ENCODE peak calls at places on chromosomes 5 and 9, in nine cellular contexts. A, X, D, L, Y, Q, N, S and Z are unnamed samples.

GRCh38 chr5:4419276-4419675 is 720.9 kb upstream of the ADAMTS16 start:
- DNase-seq in A (no peak), X (no peak), D (peak), L (no peak), Y (no peak), Q (no peak), N (no peak), S (no peak), Z (no peak)

GRCh38 chr9:2116073-2116472 is 100.9 kb downstream of the SMARCA2 start:
- DNase-seq in A (no peak), X (no peak), D (no peak), L (no peak), Y (no peak), Q (no peak), N (no peak), S (peak), Z (no peak)

GRCh38 chr9:130869250-130869649 is 27.4 kb downstream of the QRFP start:
- DNase-seq in A (peak), X (no peak), D (no peak), L (no peak), Y (no peak), Q (no peak), N (no peak), S (peak), Z (no peak)

GRCh38 chr5:170275376-170275994 is 22.1 kb downstream of the LCP2 start:
- DNase-seq in A (no peak), X (no peak), D (no peak), L (no peak), Y (no peak), Q (no peak), N (no peak), S (no peak), Z (peak)

GRCh38 chr5:136192015-136192525 is 892 bp downstream of the SMIM32 start:
- DNase-seq in A (no peak), X (no peak), D (peak), L (no peak), Y (no peak), Q (no peak), N (peak), S (peak), Z (no peak)

GRCh38 chr9:124079176-124079925 is 67.8 kb downstream of the LHX2 start:
- DNase-seq in A (peak), X (no peak), D (peak), L (no peak), Y (no peak), Q (no peak), N (peak), S (peak), Z (no peak)

GRCh38 chr9:89440548-89440947 is 57.4 kb downstream of the SEMA4D start:
- DNase-seq in A (no peak), X (no peak), D (no peak), L (no peak), Y (no peak), Q (no peak), N (no peak), S (no peak), Z (no peak)

GRCh38 chr9:2216591-2216990 is 201.4 kb downstream of the SMARCA2 start:
- DNase-seq in A (no peak), X (no peak), D (no peak), L (peak), Y (no peak), Q (no peak), N (no peak), S (no peak), Z (no peak)

GRCh38 chr9:7656648-7657047 is 142.9 kb downstream of the DMAC1 start:
- DNase-seq in A (no peak), X (no peak), D (no peak), L (no peak), Y (no peak), Q (no peak), N (no peak), S (peak), Z (no peak)

GRCh38 chr5:14928661-14929060 is 57.1 kb upstream of the ANKH start:
- DNase-seq in A (no peak), X (no peak), D (no peak), L (no peak), Y (no peak), Q (no peak), N (no peak), S (no peak), Z (no peak)

GRCh38 chr5:12109075-12109688 is 204.9 kb upstream of the CTNND2 start:
- DNase-seq in A (no peak), X (no peak), D (no peak), L (no peak), Y (no peak), Q (no peak), N (no peak), S (no peak), Z (no peak)

GRCh38 chr9:36739538-36740116 is 166.9 kb downstream of the MELK start:
- DNase-seq in A (no peak), X (no peak), D (no peak), L (no peak), Y (no peak), Q (no peak), N (no peak), S (no peak), Z (no peak)

GRCh38 chr9:92324889-92325268 is 271 bp downstream of the NOL8 start:
- DNase-seq in A (no peak), X (no peak), D (no peak), L (no peak), Y (no peak), Q (no peak), N (no peak), S (no peak), Z (no peak)

GRCh38 chr5:149445739-149446369 is 66.8 kb upstream of the IL17B start:
- DNase-seq in A (no peak), X (no peak), D (peak), L (no peak), Y (no peak), Q (no peak), N (peak), S (peak), Z (no peak)

GRCh38 chr5:107542428-107542827 is 128.3 kb downstream of the EFNA5 start:
- DNase-seq in A (no peak), X (no peak), D (peak), L (peak), Y (no peak), Q (no peak), N (peak), S (peak), Z (no peak)

GRCh38 chr5:53069626-53070025 is 39.9 kb downstream of the MOCS2 start:
- DNase-seq in A (no peak), X (no peak), D (peak), L (no peak), Y (no peak), Q (no peak), N (peak), S (peak), Z (no peak)

GRCh38 chr9:129498451-129499376 is 122.2 kb downstream of the C9orf50 start:
- DNase-seq in A (no peak), X (no peak), D (no peak), L (no peak), Y (no peak), Q (no peak), N (no peak), S (no peak), Z (no peak)

GRCh38 chr5:127112347-127112864 is 39.1 kb upstream of the C5orf63 start:
- DNase-seq in A (no peak), X (no peak), D (no peak), L (peak), Y (no peak), Q (no peak), N (no peak), S (peak), Z (no peak)

GRCh38 chr5:52577546-52577945 is 210.2 kb upstream of the ITGA1 start:
- DNase-seq in A (no peak), X (no peak), D (no peak), L (no peak), Y (no peak), Q (no peak), N (no peak), S (no peak), Z (no peak)

GRCh38 chr9:976258-976804 is at the start of gene DMRT3:
- DNase-seq in A (peak), X (no peak), D (no peak), L (no peak), Y (no peak), Q (no peak), N (no peak), S (no peak), Z (no peak)

GRCh38 chr9:27154923-27155322 is 45.9 kb downstream of the TEK start:
- DNase-seq in A (peak), X (no peak), D (no peak), L (peak), Y (no peak), Q (no peak), N (peak), S (peak), Z (no peak)

GRCh38 chr9:105672711-105673234 is 10.5 kb downstream of the TAL2 start:
- DNase-seq in A (no peak), X (no peak), D (no peak), L (no peak), Y (no peak), Q (no peak), N (no peak), S (no peak), Z (no peak)

GRCh38 chr5:52579391-52579790 is 208.3 kb upstream of the ITGA1 start:
- DNase-seq in A (no peak), X (no peak), D (no peak), L (no peak), Y (no peak), Q (no peak), N (no peak), S (no peak), Z (no peak)

GRCh38 chr5:60519372-60519771 is 180.6 kb downstream of the DEPDC1B start:
- DNase-seq in A (no peak), X (no peak), D (no peak), L (no peak), Y (no peak), Q (no peak), N (no peak), S (no peak), Z (no peak)

GRCh38 chr9:23702311-23702922 is 123.6 kb downstream of the ELAVL2 start:
- DNase-seq in A (no peak), X (no peak), D (no peak), L (no peak), Y (no peak), Q (no peak), N (no peak), S (no peak), Z (no peak)

GRCh38 chr9:69937830-69938535 is 105.7 kb upstream of the MAMDC2 start:
- DNase-seq in A (no peak), X (no peak), D (no peak), L (no peak), Y (no peak), Q (no peak), N (no peak), S (no peak), Z (no peak)

GRCh38 chr5:5481206-5481605 is 58.7 kb downstream of the ICE1 start:
- DNase-seq in A (no peak), X (no peak), D (no peak), L (no peak), Y (no peak), Q (no peak), N (no peak), S (no peak), Z (no peak)

GRCh38 chr9:79408617-79409016 is 163.1 kb upstream of the TLE4 start:
- DNase-seq in A (no peak), X (no peak), D (no peak), L (no peak), Y (no peak), Q (no peak), N (peak), S (no peak), Z (no peak)

GRCh38 chr5:79396265-79396664 is 117.7 kb downstream of the HOMER1 start:
- DNase-seq in A (no peak), X (no peak), D (no peak), L (no peak), Y (no peak), Q (no peak), N (no peak), S (peak), Z (no peak)

GRCh38 chr9:38642951-38643350 is 22.6 kb upstream of the ANKRD18A start:
- DNase-seq in A (no peak), X (no peak), D (no peak), L (no peak), Y (no peak), Q (no peak), N (no peak), S (no peak), Z (no peak)

GRCh38 chr9:127525426-127526188 is 74.3 kb downstream of the LRSAM1 start:
- DNase-seq in A (no peak), X (no peak), D (no peak), L (no peak), Y (no peak), Q (no peak), N (peak), S (peak), Z (no peak)

GRCh38 chr9:6907772-6908381 is 150.1 kb downstream of the KDM4C start:
- DNase-seq in A (peak), X (no peak), D (peak), L (no peak), Y (no peak), Q (no peak), N (no peak), S (peak), Z (no peak)